ENCODE peak calls at places on chromosomes 6 and 20, in five cellular contexts. M is upper lobe of left lung, T is sigmoid colon, N is cardiac muscle cell, J is H9. K is an unnamed sample.

GRCh38 chr6:32075781-32076494 is 33.2 kb downstream of the TNXB start:
- DNase-seq in M (no peak), T (no peak), N (no peak), J (no peak), K (no peak)

GRCh38 chr6:19303381-19303780 is 533.8 kb upstream of the ID4 start:
- DNase-seq in M (peak; percentile 28), T (no peak), N (no peak), J (no peak), K (no peak)

GRCh38 chr20:53896041-53896440 is 174.4 kb downstream of the BCAS1 start:
- DNase-seq in M (no peak), T (no peak), N (no peak), J (no peak), K (peak; percentile 18)

GRCh38 chr6:20686142-20686541 is 151.9 kb downstream of the CDKAL1 start:
- DNase-seq in M (no peak), T (no peak), N (no peak), J (peak; percentile 66), K (no peak)

GRCh38 chr6:3165631-3166534 is 8.5 kb upstream of the TUBB2A start:
- DNase-seq in M (no peak), T (no peak), N (peak; percentile 71), J (no peak), K (no peak)

GRCh38 chr6:10862361-10862760 is 19.5 kb downstream of the GCM2 start:
- DNase-seq in M (no peak), T (no peak), N (no peak), J (no peak), K (no peak)

GRCh38 chr20:36927704-36928103 is 23.8 kb downstream of the SAMHD1 start:
- DNase-seq in M (no peak), T (no peak), N (no peak), J (no peak), K (no peak)

GRCh38 chr6:15255481-15256414 is 9.9 kb downstream of the JARID2 start:
- DNase-seq in M (no peak), T (no peak), N (no peak), J (no peak), K (no peak)

GRCh38 chr6:129100164-129100563 is 217.2 kb downstream of the LAMA2 start:
- DNase-seq in M (no peak), T (no peak), N (no peak), J (no peak), K (no peak)

GRCh38 chr20:4795394-4795793 is 73.7 kb downstream of the PRND start:
- DNase-seq in M (peak; percentile 56), T (no peak), N (peak; percentile 74), J (peak; percentile 56), K (no peak)

GRCh38 chr6:161186173-161186769 is 87.6 kb downstream of the AGPAT4 start:
- DNase-seq in M (peak; percentile 77), T (no peak), N (peak; percentile 70), J (no peak), K (no peak)

GRCh38 chr20:19274412-19275015 is 62.1 kb downstream of the SLC24A3 start:
- DNase-seq in M (no peak), T (no peak), N (no peak), J (no peak), K (no peak)

GRCh38 chr20:51321343-51322163 is 221.0 kb downstream of the NFATC2 start:
- DNase-seq in M (no peak), T (no peak), N (no peak), J (no peak), K (no peak)

GRCh38 chr20:52210037-52210990 is 18.7 kb upstream of the ZFP64 start:
- DNase-seq in M (no peak), T (no peak), N (no peak), J (no peak), K (no peak)

GRCh38 chr6:44831002-44831610 is 443.6 kb downstream of the CDC5L start:
- DNase-seq in M (no peak), T (no peak), N (peak; percentile 51), J (no peak), K (no peak)

GRCh38 chr6:4804095-4804494 is 27.9 kb downstream of the CDYL start:
- DNase-seq in M (peak; percentile 29), T (no peak), N (peak; percentile 55), J (no peak), K (no peak)

GRCh38 chr20:35280523-35280922 is 2.6 kb upstream of the MMP24OS start:
- DNase-seq in M (no peak), T (no peak), N (no peak), J (no peak), K (no peak)

GRCh38 chr6:151209071-151209831 is 30.5 kb upstream of the AKAP12 start:
- DNase-seq in M (no peak), T (no peak), N (peak; percentile 11), J (no peak), K (no peak)

GRCh38 chr6:946546-946945 is 253.6 kb upstream of the EXOC2 start:
- DNase-seq in M (no peak), T (no peak), N (no peak), J (no peak), K (no peak)

GRCh38 chr20:7939663-7940062 is 595 bp downstream of the HAO1 start:
- DNase-seq in M (no peak), T (no peak), N (no peak), J (no peak), K (no peak)

GRCh38 chr6:22020299-22020998 is 276.4 kb downstream of the PRL start:
- DNase-seq in M (no peak), T (no peak), N (no peak), J (no peak), K (no peak)
- H3K4me1 ChIP-seq in M (peaks cover 4% of the 10 kb centered on the region), T (peaks cover 20% of the 10 kb centered on the region), N (peaks cover 9% of the 10 kb centered on the region), J (no peaks in the 10 kb centered on the region), K (peaks cover 3% of the 10 kb centered on the region)

GRCh38 chr20:14384820-14385740 is 47.7 kb upstream of the FLRT3 start:
- DNase-seq in M (no peak), T (no peak), N (no peak), J (no peak), K (no peak)
- H3K27ac ChIP-seq in M (no peak overlapping the region), T (no peak overlapping the region), N (no peak overlapping the region), J (no peak overlapping the region), K (no peak overlapping the region)

DNA sequence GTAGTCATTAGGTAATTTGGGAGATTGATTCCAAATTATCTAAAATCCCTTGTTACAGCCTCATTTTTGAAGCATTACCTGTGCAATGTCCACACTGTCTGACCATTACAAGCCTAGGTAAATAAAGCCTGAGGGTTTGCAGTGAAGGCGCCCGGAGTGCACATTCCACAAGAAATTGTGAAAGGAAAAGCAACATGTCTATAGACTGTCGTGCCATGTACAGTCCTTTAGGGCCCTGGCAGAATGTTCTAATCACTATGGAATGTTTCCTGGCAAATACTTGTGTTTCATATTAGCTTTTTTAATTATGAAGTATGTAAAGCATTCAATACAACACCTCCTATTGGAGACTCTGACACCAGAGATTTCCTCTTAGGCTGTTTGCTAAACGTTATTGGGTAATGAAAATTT is 28.9 kb downstream of the PREP start:
- DNase-seq in M (peak; percentile 76), T (no peak), N (peak; percentile 46), J (no peak), K (no peak)
- TF ChIP-seq CTCF in M (no peak), T (no peak), N (no peak), J (no peak), K (no peak)

GRCh38 chr20:32358883-32359632 is 927 bp downstream of the ASXL1 start:
- DNase-seq in M (peak; percentile 85), T (peak; percentile 90), N (peak; percentile 72), J (peak; percentile 91), K (peak; percentile 89)
- H3K4me1 ChIP-seq in M (peaks cover 51% of the 10 kb centered on the region), T (peaks cover 72% of the 10 kb centered on the region), N (peaks cover 22% of the 10 kb centered on the region), J (no peaks in the 10 kb centered on the region), K (peaks cover 54% of the 10 kb centered on the region)

GRCh38 chr20:34033903-34034302 is 40.2 kb downstream of the RALY start:
- DNase-seq in M (no peak), T (no peak), N (no peak), J (no peak), K (no peak)

GRCh38 chr20:34024733-34025351 is 31.1 kb downstream of the RALY start:
- DNase-seq in M (no peak), T (no peak), N (no peak), J (no peak), K (no peak)

GRCh38 chr20:34023937-34024732 is 30.4 kb downstream of the RALY start:
- DNase-seq in M (no peak), T (no peak), N (no peak), J (no peak), K (no peak)

GRCh38 chr20:34030453-34030852 is 36.7 kb downstream of the RALY start:
- DNase-seq in M (no peak), T (no peak), N (no peak), J (no peak), K (no peak)

GRCh38 chr20:34029415-34029814 is 35.7 kb downstream of the RALY start:
- DNase-seq in M (no peak), T (no peak), N (no peak), J (no peak), K (no peak)
- H3K27ac ChIP-seq in M (no peak overlapping the region), T (no peak overlapping the region), N (no peak overlapping the region), J (no peak overlapping the region), K (no peak overlapping the region)

GRCh38 chr20:33863440-33864323 is 52.5 kb downstream of the CHMP4B start:
- DNase-seq in M (no peak), T (no peak), N (peak; percentile 20), J (no peak), K (no peak)

GRCh38 chr20:33865761-33866160 is 54.6 kb downstream of the CHMP4B start:
- DNase-seq in M (no peak), T (no peak), N (no peak), J (no peak), K (no peak)

GRCh38 chr20:33861458-33861857 is 50.3 kb downstream of the CHMP4B start:
- DNase-seq in M (no peak), T (no peak), N (no peak), J (no peak), K (no peak)

GRCh38 chr20:33864324-33864963 is 53.3 kb downstream of the CHMP4B start:
- DNase-seq in M (no peak), T (no peak), N (no peak), J (no peak), K (no peak)

DNA sequence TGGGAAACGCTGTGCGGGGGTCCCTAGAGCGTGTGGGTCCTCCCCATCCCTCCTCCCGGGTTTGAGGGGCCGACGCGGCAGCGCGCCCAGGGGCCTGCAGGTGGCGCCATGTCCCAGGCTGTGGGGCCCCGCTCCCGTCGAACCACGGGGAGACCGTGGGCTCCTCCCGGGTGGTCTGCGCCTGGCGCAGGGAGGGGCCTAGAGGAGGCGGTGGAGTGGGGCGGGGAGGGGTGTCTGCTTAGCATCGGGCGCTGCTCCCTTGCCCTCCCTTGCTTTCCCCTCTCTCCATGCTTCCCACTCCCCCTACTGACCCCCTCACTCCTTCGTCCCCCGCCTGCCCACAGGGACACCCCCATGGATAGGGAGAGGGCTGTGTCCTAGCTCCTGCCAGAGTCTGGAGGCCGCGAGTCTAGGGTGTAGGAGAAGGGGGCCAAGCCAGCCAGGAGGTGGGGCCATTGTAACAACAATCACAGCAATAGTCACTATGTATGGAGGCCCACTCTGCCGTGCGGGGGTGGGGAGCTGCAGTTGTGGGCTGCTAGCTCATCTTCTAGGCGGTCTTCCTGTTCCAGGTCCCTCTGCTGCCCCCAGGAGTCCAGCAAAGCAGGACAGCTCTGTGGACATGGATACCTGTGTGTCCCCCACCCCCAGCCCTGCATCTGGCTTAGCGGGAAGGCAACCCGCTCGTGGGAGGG is 51.7 kb downstream of the CHMP4B start:
- DNase-seq in M (peak; percentile 52), T (peak; percentile 77), N (peak; percentile 90), J (peak; percentile 86), K (no peak)
- TF ChIP-seq CTCF in M (peak; percentile 69), T (peak; percentile 61), N (peak; percentile 72), J (peak; percentile 98), K (no peak)

GRCh38 chr6:154510144-154510905 is at the start of gene CNKSR3:
- DNase-seq in M (peak; percentile 90), T (peak; percentile 96), N (peak; percentile 97), J (peak; percentile 97), K (peak; percentile 89)
- H3K4me1 ChIP-seq in M (peaks cover 36% of the 10 kb centered on the region), T (peaks cover 35% of the 10 kb centered on the region), N (peaks cover 36% of the 10 kb centered on the region), J (peaks cover 7% of the 10 kb centered on the region), K (peaks cover 33% of the 10 kb centered on the region)